ENCODE peak calls at places on chromosome 2, in five cellular contexts. P, I, F, R and B are unnamed samples.

GRCh38 chr2:122414911-122415310 is 659.5 kb downstream of the TSN start:
- DNase-seq in P (peak), I (no peak), F (no peak), R (no peak), B (no peak)

GRCh38 chr2:138356178-138356577 is 145.4 kb upstream of the SPOPL start:
- DNase-seq in P (no peak), I (no peak), F (no peak), R (peak), B (no peak)

GRCh38 chr2:241798631-241799521 is 10.1 kb upstream of the NEU4 start:
- DNase-seq in P (no peak), I (no peak), F (no peak), R (no peak), B (peak)

GRCh38 chr2:100978582-100979051 is 23.5 kb upstream of the RPL31 start:
- DNase-seq in P (no peak), I (no peak), F (no peak), R (no peak), B (no peak)

GRCh38 chr2:178280261-178280852 is 86.0 kb downstream of the OSBPL6 start:
- DNase-seq in P (no peak), I (no peak), F (no peak), R (peak), B (no peak)

GRCh38 chr2:42795871-42796301 is 3.5 kb upstream of the HAAO start:
- DNase-seq in P (no peak), I (no peak), F (no peak), R (no peak), B (no peak)

GRCh38 chr2:238908960-238909951 is 61.4 kb downstream of the TWIST2 start:
- DNase-seq in P (no peak), I (no peak), F (no peak), R (peak), B (no peak)

GRCh38 chr2:85278361-85278760 is 49.4 kb downstream of the TGOLN2 start:
- DNase-seq in P (no peak), I (no peak), F (no peak), R (no peak), B (no peak)

GRCh38 chr2:239365071-239365781 is 35.6 kb downstream of the HDAC4 start:
- DNase-seq in P (no peak), I (no peak), F (no peak), R (no peak), B (no peak)

GRCh38 chr2:123566291-123566946 is 458.7 kb upstream of the CNTNAP5 start:
- DNase-seq in P (no peak), I (no peak), F (no peak), R (no peak), B (no peak)

GRCh38 chr2:86750240-86750839 is 30.2 kb downstream of the RMND5A start:
- DNase-seq in P (no peak), I (no peak), F (no peak), R (no peak), B (no peak)

GRCh38 chr2:205775091-205775876 is 93.0 kb downstream of the NRP2 start:
- DNase-seq in P (peak), I (no peak), F (no peak), R (no peak), B (no peak)

GRCh38 chr2:164782323-164782722 is 59.3 kb downstream of the COBLL1 start:
- DNase-seq in P (no peak), I (no peak), F (no peak), R (peak), B (no peak)